ENCODE peak calls at places on chromosomes 11 and 22, in four cellular contexts. O is K562, K is WTC11, Z is HepG2. Y is an unnamed sample.
A peak's percentile ranks its signal among the peaks of the same experiment; 100 is the strongest.

GRCh38 chr11:103926990-103927389 is 109.5 kb upstream of the DDI1 start:
- DNase-seq in O (no peak), K (no peak), Z (no peak), Y (no peak)

GRCh38 chr22:49553518-49554295 is 274.0 kb downstream of the BRD1 start:
- DNase-seq in O (no peak), K (no peak), Z (no peak), Y (no peak)

GRCh38 chr11:19589567-19590260 is 122.9 kb upstream of the NAV2 start:
- DNase-seq in O (no peak), K (no peak), Z (no peak), Y (no peak)

GRCh38 chr11:27242591-27242990 is 120.4 kb downstream of the CCDC34 start:
- DNase-seq in O (peak; percentile 30), K (no peak), Z (no peak), Y (no peak)

GRCh38 chr11:18144243-18144642 is 11.9 kb downstream of the MRGPRX3 start:
- DNase-seq in O (no peak), K (no peak), Z (no peak), Y (no peak)

GRCh38 chr22:29032014-29032475 is 29.6 kb downstream of the C22orf31 start:
- DNase-seq in O (peak; percentile 24), K (no peak), Z (peak; percentile 78), Y (peak; percentile 55)

GRCh38 chr11:8809185-8809584 is 101.8 kb upstream of the AKIP1 start:
- DNase-seq in O (no peak), K (no peak), Z (no peak), Y (no peak)

GRCh38 chr11:34819740-34820482 is 96.3 kb downstream of the APIP start:
- DNase-seq in O (no peak), K (no peak), Z (no peak), Y (no peak)

GRCh38 chr11:107011977-107012376 is 6.3 kb downstream of the GUCY1A2 start:
- DNase-seq in O (no peak), K (no peak), Z (no peak), Y (no peak)

GRCh38 chr22:23219787-23220484 is 39.6 kb downstream of the BCR start:
- DNase-seq in O (peak; percentile 94), K (no peak), Z (no peak), Y (no peak)

GRCh38 chr11:120331301-120331966 is 4.8 kb upstream of the ARHGEF12 start:
- DNase-seq in O (no peak), K (no peak), Z (no peak), Y (no peak)

GRCh38 chr11:20873054-20873453 is 203.7 kb downstream of the NELL1 start:
- DNase-seq in O (peak; percentile 32), K (peak; percentile 61), Z (peak; percentile 49), Y (peak; percentile 46)

GRCh38 chr11:62322524-62322923 is 14.7 kb upstream of the ASRGL1 start:
- DNase-seq in O (no peak), K (no peak), Z (no peak), Y (no peak)

GRCh38 chr22:39405346-39406085 is 5.9 kb downstream of the TAB1 start:
- DNase-seq in O (no peak), K (no peak), Z (no peak), Y (no peak)

GRCh38 chr11:73889019-73889418 is 12.2 kb downstream of the PAAF1 start:
- DNase-seq in O (no peak), K (no peak), Z (no peak), Y (no peak)

GRCh38 chr11:34809191-34810106 is 106.7 kb downstream of the APIP start:
- DNase-seq in O (peak; percentile 89), K (no peak), Z (no peak), Y (no peak)

GRCh38 chr22:40668611-40669390 is 10.5 kb upstream of the MCHR1 start:
- DNase-seq in O (peak; percentile 65), K (no peak), Z (peak; percentile 62), Y (no peak)

GRCh38 chr11:84468255-84468654 is 1158.9 kb downstream of the DLG2 start:
- DNase-seq in O (no peak), K (no peak), Z (no peak), Y (no peak)

GRCh38 chr22:43401233-43401632 is 10.6 kb upstream of the MPPED1 start:
- DNase-seq in O (no peak), K (peak; percentile 7), Z (no peak), Y (no peak)

GRCh38 chr11:1546536-1547466 is 25.3 kb downstream of the DUSP8 start:
- DNase-seq in O (peak; percentile 63), K (peak; percentile 73), Z (no peak), Y (peak; percentile 83)

GRCh38 chr11:96741068-96741467 is 351.3 kb downstream of the JRKL start:
- DNase-seq in O (no peak), K (no peak), Z (no peak), Y (no peak)

GRCh38 chr11:35873721-35874120 is 70.1 kb upstream of the LDLRAD3 start:
- DNase-seq in O (no peak), K (no peak), Z (no peak), Y (no peak)

GRCh38 chr11:107712342-107712741 is 486 bp upstream of the SLN start:
- DNase-seq in O (no peak), K (no peak), Z (no peak), Y (no peak)

GRCh38 chr11:16169946-16170345 is 186.4 kb downstream of the SOX6 start:
- DNase-seq in O (no peak), K (no peak), Z (no peak), Y (no peak)

GRCh38 chr11:86482684-86483083 is 108.0 kb downstream of the CCDC81 start:
- DNase-seq in O (no peak), K (no peak), Z (no peak), Y (no peak)

GRCh38 chr22:48223488-48224190 is 1461.2 kb downstream of the TBC1D22A start:
- DNase-seq in O (no peak), K (no peak), Z (no peak), Y (no peak)

GRCh38 chr11:67022961-67023956 is at the start of gene SYT12:
- DNase-seq in O (no peak), K (peak; percentile 48), Z (no peak), Y (peak; percentile 47)

GRCh38 chr11:58058276-58059010 is 27.7 kb downstream of the OR6Q1 start:
- DNase-seq in O (no peak), K (no peak), Z (no peak), Y (no peak)

GRCh38 chr11:45048313-45048841 is 97.7 kb upstream of the TP53I11 start:
- DNase-seq in O (no peak), K (no peak), Z (no peak), Y (no peak)

GRCh38 chr11:113896156-113896879 is 8.3 kb upstream of the HTR3B start:
- DNase-seq in O (peak; percentile 57), K (peak; percentile 37), Z (no peak), Y (peak; percentile 60)
- TF ChIP-seq ELF4 in O (no peak), K (no peak), Z (no peak), Y (no peak)

DNA sequence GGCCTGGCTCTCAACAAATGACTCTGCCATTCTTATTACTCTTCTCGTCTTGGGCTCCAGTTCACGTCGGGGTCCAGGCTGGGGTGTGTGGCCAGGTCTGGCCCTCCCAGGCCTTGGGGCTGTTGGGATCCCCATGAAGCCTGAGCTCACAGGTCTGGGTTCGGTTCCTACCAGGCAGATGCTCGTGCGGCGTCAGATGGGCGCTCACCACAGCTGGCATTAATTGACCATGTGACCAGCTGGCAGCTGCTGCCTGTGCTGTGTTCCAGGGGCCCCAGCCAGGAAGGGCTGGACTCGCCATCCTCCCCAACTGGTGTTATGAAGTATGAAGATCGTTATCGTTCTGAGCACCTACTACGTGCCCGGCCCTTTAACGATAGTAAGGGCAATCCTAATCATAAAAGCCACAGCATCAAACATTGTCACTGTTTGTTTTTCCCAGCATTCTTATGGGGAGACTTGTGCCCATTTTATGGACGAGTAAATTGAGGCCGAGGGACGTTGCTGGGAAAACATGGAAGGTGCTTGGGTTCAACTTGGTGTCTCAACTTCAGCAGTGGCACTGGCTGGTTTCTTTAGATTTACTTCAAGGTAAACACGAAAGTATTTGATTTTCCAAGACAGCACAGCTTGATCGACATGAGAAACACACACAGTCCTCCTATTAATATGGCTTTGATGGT is 26.8 kb upstream of the CACNG2 start:
- DNase-seq in O (no peak), K (no peak), Z (no peak), Y (no peak)
- TF ChIP-seq ELF4 in O (no peak), K (no peak), Z (no peak), Y (no peak)

GRCh38 chr11:118238397-118238796 is 13.6 kb upstream of the JAML start:
- DNase-seq in O (no peak), K (no peak), Z (no peak), Y (no peak)

GRCh38 chr11:118236170-118236569 is 11.4 kb upstream of the JAML start:
- DNase-seq in O (no peak), K (no peak), Z (no peak), Y (no peak)

GRCh38 chr11:118239509-118239908 is 12.7 kb downstream of the MPZL3 start:
- DNase-seq in O (no peak), K (no peak), Z (no peak), Y (no peak)

GRCh38 chr11:118241191-118242098 is 10.7 kb downstream of the MPZL3 start:
- DNase-seq in O (peak; percentile 77), K (no peak), Z (peak; percentile 39), Y (no peak)

GRCh38 chr11:118238947-118239346 is 13.2 kb downstream of the MPZL3 start:
- DNase-seq in O (no peak), K (no peak), Z (no peak), Y (no peak)
- TF ChIP-seq ELF4 in O (no peak), K (no peak), Z (no peak), Y (no peak)

GRCh38 chr22:37577957-37578356 is 1.9 kb downstream of the LGALS2 start:
- DNase-seq in O (no peak), K (no peak), Z (no peak), Y (no peak)

GRCh38 chr22:37575490-37576003 is 4.3 kb downstream of the LGALS2 start:
- DNase-seq in O (no peak), K (no peak), Z (no peak), Y (no peak)

GRCh38 chr22:37582526-37582925 is 2.6 kb upstream of the LGALS2 start:
- DNase-seq in O (no peak), K (no peak), Z (no peak), Y (no peak)

DNA sequence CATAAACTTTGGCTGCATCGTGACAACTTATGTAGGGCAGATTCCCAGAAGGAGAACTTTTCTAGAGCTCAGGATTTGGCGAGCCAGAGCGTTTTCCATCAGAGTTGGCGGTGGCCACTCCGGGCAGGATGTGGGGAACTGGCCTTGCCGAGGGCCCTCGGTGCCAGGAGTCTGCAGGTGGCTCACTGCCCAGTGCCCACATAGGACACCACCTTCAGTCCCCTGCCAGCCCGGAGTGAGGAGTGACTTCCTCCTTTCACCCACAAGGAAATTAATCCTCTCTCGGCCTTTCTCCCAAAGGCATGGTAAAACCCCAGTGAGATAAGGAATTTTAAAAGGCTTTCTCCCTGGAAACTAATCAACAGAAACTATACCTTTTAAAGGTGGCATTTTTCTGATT is 1.6 kb upstream of the LGALS2 start:
- DNase-seq in O (no peak), K (no peak), Z (no peak), Y (no peak)
- TF ChIP-seq ELF4 in O (no peak), K (no peak), Z (no peak), Y (no peak)

DNA sequence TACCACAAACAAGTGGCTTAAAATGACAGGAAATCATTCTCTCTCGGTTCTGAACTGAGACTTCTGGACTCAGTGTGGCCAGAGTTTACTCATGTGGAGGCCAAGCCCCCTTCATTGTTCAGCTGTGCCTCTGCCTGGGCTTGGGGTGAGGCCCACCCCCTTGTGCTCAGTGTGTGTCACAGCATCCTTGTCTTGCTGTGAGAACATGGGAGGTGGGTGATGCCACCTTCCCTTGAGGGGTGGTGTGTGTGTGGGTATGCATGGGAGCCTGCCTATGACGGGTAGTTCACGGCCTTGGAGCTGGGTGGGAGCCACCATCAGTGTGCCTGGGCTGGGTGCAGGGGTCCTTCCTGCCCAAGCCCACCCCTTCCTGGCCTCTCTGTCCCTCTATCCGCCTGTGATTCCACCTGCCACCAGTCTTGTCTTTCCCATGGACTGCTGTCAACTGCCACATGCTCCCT is 101.7 kb downstream of the MORC2 start:
- DNase-seq in O (no peak), K (no peak), Z (peak; percentile 31), Y (no peak)
- TF ChIP-seq ELF4 in O (no peak), K (no peak), Z (no peak), Y (no peak)

GRCh38 chr11:70867661-70868060 is 384.7 kb downstream of the SHANK2 start:
- DNase-seq in O (no peak), K (no peak), Z (no peak), Y (no peak)
- TF ChIP-seq ELF4 in O (no peak), K (no peak), Z (no peak), Y (no peak)